ENCODE peak calls at places on chromosomes 7 and 10, in seven cellular contexts. G, V, T, Z, X, M and I are unnamed samples.

GRCh38 chr7:30068117-30068516 is 39.9 kb downstream of the PLEKHA8 start:
- DNase-seq in X (no peak), M (peak; percentile 15), G (no peak), V (no peak), Z (no peak), T (no peak), I (no peak)

GRCh38 chr7:15709978-15710377 is 23.5 kb upstream of the MEOX2 start:
- DNase-seq in Z (no peak), T (no peak), V (no peak), M (no peak), X (no peak), G (no peak), I (no peak)

GRCh38 chr7:32250494-32251260 is 180.5 kb upstream of the PDE1C start:
- DNase-seq in T (no peak), G (no peak), Z (no peak), X (no peak), V (no peak), M (no peak), I (no peak)

GRCh38 chr10:67520924-67521520 is 175.0 kb downstream of the CTNNA3 start:
- DNase-seq in V (peak; percentile 80), X (no peak), T (peak; percentile 50), G (peak; percentile 29), M (peak; percentile 14), Z (peak; percentile 7), I (peak; percentile 73)

GRCh38 chr10:125000366-125001312 is 58.7 kb downstream of the ZRANB1 start:
- DNase-seq in X (no peak), G (no peak), V (peak; percentile 41), M (peak; percentile 40), T (no peak), Z (no peak), I (peak; percentile 76)

GRCh38 chr7:39816462-39817065 is 133.5 kb upstream of the CDK13 start:
- DNase-seq in G (no peak), M (no peak), V (no peak), T (no peak), Z (no peak), X (no peak), I (no peak)

GRCh38 chr10:116947838-116948529 is 57.0 kb downstream of the SHTN1 start:
- DNase-seq in X (no peak), G (no peak), T (peak; percentile 59), V (peak; percentile 74), Z (no peak), M (no peak), I (no peak)

GRCh38 chr7:1536768-1537630 is 6.5 kb downstream of the MAFK start:
- DNase-seq in Z (no peak), G (peak; percentile 89), V (peak; percentile 93), X (peak; percentile 94), M (peak; percentile 98), T (peak; percentile 81), I (peak; percentile 83)

GRCh38 chr7:7972128-7972527 is 3.5 kb downstream of the GLCCI1 start:
- DNase-seq in M (no peak), T (no peak), Z (no peak), X (no peak), V (peak; percentile 4), G (no peak), I (peak; percentile 29)

GRCh38 chr10:132443998-132444876 is 47.2 kb downstream of the PWWP2B start:
- DNase-seq in V (peak; percentile 75), G (no peak), Z (no peak), M (peak; percentile 81), X (no peak), T (no peak), I (no peak)

GRCh38 chr10:102243304-102243703 is 2.0 kb upstream of the PITX3 start:
- DNase-seq in X (no peak), Z (no peak), V (no peak), M (no peak), T (no peak), G (no peak), I (no peak)

GRCh38 chr10:18659784-18660561 is 742 bp downstream of the ARL5B start:
- DNase-seq in V (peak; percentile 85), X (no peak), Z (no peak), M (no peak), T (no peak), G (peak; percentile 85), I (peak; percentile 21)

GRCh38 chr10:45425628-45426563 is 51.9 kb downstream of the ALOX5 start:
- DNase-seq in X (no peak), T (peak; percentile 12), G (no peak), M (no peak), Z (no peak), V (no peak), I (no peak)

GRCh38 chr10:21975378-21975990 is 28.0 kb downstream of the DNAJC1 start:
- DNase-seq in T (no peak), G (no peak), X (no peak), Z (no peak), V (no peak), M (no peak), I (peak; percentile 78)

GRCh38 chr10:31479752-31480151 is 160.7 kb downstream of the ZEB1 start:
- DNase-seq in V (no peak), T (no peak), M (no peak), G (no peak), Z (no peak), X (no peak), I (no peak)

GRCh38 chr10:123614888-123615287 is 51.3 kb upstream of the GPR26 start:
- DNase-seq in X (peak; percentile 36), T (peak; percentile 16), V (peak; percentile 97), M (no peak), G (peak; percentile 70), Z (peak; percentile 12), I (peak; percentile 94)

GRCh38 chr7:102433319-102434038 is at the start of gene ORAI2:
- DNase-seq in G (peak; percentile 82), M (peak; percentile 76), V (peak; percentile 74), X (peak; percentile 85), Z (peak; percentile 83), T (no peak), I (peak; percentile 87)

GRCh38 chr7:108525327-108525984 is 479 bp downstream of the PNPLA8 start:
- DNase-seq in V (peak; percentile 85), Z (no peak), M (no peak), X (peak; percentile 85), G (peak; percentile 84), T (peak; percentile 77), I (peak; percentile 92)

GRCh38 chr7:55065079-55065478 is 46.3 kb downstream of the EGFR start:
- DNase-seq in T (peak; percentile 83), X (no peak), G (no peak), V (no peak), M (peak; percentile 85), Z (no peak), I (no peak)

GRCh38 chr10:8075282-8076260 is 21.1 kb downstream of the GATA3 start:
- DNase-seq in M (no peak), G (no peak), V (peak; percentile 43), T (no peak), X (no peak), Z (no peak), I (peak; percentile 50)

GRCh38 chr10:8074881-8075280 is 20.4 kb downstream of the GATA3 start:
- DNase-seq in M (no peak), X (no peak), T (no peak), Z (no peak), V (no peak), G (no peak), I (no peak)

GRCh38 chr10:8079126-8079525 is 24.6 kb downstream of the GATA3 start:
- DNase-seq in X (no peak), M (no peak), T (no peak), G (no peak), V (no peak), Z (no peak), I (no peak)

GRCh38 chr10:8078027-8078426 is 23.5 kb downstream of the GATA3 start:
- DNase-seq in G (no peak), M (no peak), T (no peak), V (peak; percentile 23), X (no peak), Z (no peak), I (peak; percentile 44)

DNA sequence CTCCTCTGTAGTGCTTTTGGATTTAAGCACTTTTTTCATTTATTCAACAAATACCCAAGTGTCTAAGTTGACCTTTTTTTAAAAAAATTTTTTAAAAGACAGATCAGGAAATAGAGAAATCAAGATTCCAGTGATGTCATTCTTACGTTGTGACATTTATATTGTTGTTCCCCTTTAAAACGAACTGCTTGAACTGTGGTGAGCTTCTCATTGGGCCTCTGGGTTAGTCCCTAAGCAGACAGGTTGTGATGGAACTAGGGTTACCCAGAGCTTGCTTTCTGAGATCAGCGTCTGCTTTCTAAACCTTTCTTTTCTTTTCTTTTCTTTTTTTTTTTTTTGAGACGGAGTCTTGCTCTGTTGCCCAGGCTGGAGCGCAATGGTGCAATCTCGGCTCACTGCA is 22.5 kb downstream of the GATA3 start:
- DNase-seq in T (no peak), M (no peak), Z (no peak), X (no peak), V (no peak), G (no peak), I (no peak)
- H3K27me3 ChIP-seq in T (no peaks in the 10 kb centered on the region), M (no peaks in the 10 kb centered on the region), Z (no peaks in the 10 kb centered on the region), X (no peaks in the 10 kb centered on the region), V (no peaks in the 10 kb centered on the region), G (no peaks in the 10 kb centered on the region), I (peaks cover 5% of the 10 kb centered on the region)

GRCh38 chr10:78626471-78626870 is 442.3 kb upstream of the ZMIZ1 start:
- DNase-seq in Z (no peak), T (no peak), G (no peak), X (no peak), V (peak; percentile 11), M (no peak), I (peak; percentile 80)
- H3K4me1 ChIP-seq in Z (no peaks in the 10 kb centered on the region), T (peaks cover 15% of the 10 kb centered on the region), G (no peaks in the 10 kb centered on the region), X (peaks cover 17% of the 10 kb centered on the region), V (peaks cover 13% of the 10 kb centered on the region), M (no peaks in the 10 kb centered on the region), I (peaks cover 12% of the 10 kb centered on the region)

DNA sequence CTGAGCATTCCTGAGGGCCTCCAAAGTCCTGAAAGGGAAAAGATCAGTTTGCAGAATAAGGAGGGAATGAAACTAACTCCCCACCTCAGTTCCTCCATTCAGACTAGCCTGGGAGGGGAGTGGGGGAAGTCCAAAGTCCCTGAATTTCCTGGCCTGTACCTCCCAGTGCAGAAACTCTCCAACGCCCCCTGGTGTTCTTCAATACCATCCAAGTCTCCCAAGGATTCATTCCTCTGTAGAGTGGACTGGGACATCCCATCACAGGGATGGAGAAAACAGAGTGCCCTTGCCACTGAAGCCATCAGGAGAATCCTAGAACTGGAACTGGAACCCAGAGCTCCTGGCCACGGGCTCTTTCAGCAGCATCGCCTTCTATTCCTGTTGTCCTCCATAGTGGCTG is 1.6 kb upstream of the COL13A1 start:
- DNase-seq in X (no peak), T (peak; percentile 67), G (peak; percentile 62), Z (no peak), V (peak; percentile 93), M (no peak), I (peak; percentile 84)
- H3K27me3 ChIP-seq in X (no peaks in the 10 kb centered on the region), T (no peaks in the 10 kb centered on the region), G (peaks cover 24% of the 10 kb centered on the region), Z (peaks cover 5% of the 10 kb centered on the region), V (peaks cover 33% of the 10 kb centered on the region), M (no peaks in the 10 kb centered on the region), I (peaks cover 26% of the 10 kb centered on the region)

GRCh38 chr7:516216-516605 is 3.4 kb downstream of the PDGFA start:
- DNase-seq in V (peak; percentile 51), T (no peak), M (no peak), G (no peak), Z (no peak), X (no peak), I (peak; percentile 51)

GRCh38 chr7:513521-514166 is 6.0 kb downstream of the PDGFA start:
- DNase-seq in V (peak; percentile 43), Z (no peak), T (no peak), G (no peak), M (no peak), X (no peak), I (no peak)

GRCh38 chr7:515628-516027 is 4.0 kb downstream of the PDGFA start:
- DNase-seq in T (no peak), Z (no peak), G (no peak), X (no peak), M (no peak), V (peak; percentile 79), I (peak; percentile 54)

GRCh38 chr7:514242-514641 is 5.4 kb downstream of the PDGFA start:
- DNase-seq in M (no peak), X (no peak), G (no peak), T (no peak), Z (no peak), V (no peak), I (no peak)

GRCh38 chr7:514651-515598 is 4.7 kb downstream of the PDGFA start:
- DNase-seq in X (peak; percentile 55), M (peak; percentile 49), Z (no peak), T (no peak), G (peak; percentile 87), V (peak; percentile 85), I (peak; percentile 77)
- H3K4me1 ChIP-seq in X (peaks cover 37% of the 10 kb centered on the region), M (peaks cover 3% of the 10 kb centered on the region), Z (peaks cover 10% of the 10 kb centered on the region), T (peaks cover 28% of the 10 kb centered on the region), G (peaks cover 18% of the 10 kb centered on the region), V (peaks cover 24% of the 10 kb centered on the region), I (peaks cover 31% of the 10 kb centered on the region)